ENCODE peak calls at places on chromosomes 13 and 19, in four cellular contexts. K is stimulated activated CD4-positive, alpha-beta T cell treated with anti-CD3 and anti-CD28 coated beads, Interleukin-1b, Interleukin-23, amount 100 ng/mL, for 48 hours; G is COR-L47; T is EH. R is an unnamed sample.
A peak's percentile ranks its signal among the peaks of the same experiment; 100 is the strongest.

GRCh38 chr13:44903596-44903995 is 85.7 kb downstream of the NUFIP1 start:
- DNase-seq in G (no peak), T (peak; percentile 95), K (no peak), R (no peak)

GRCh38 chr19:15195987-15196682 is 4.7 kb downstream of the NOTCH3 start:
- DNase-seq in T (no peak), G (peak; percentile 67), K (no peak), R (no peak)

GRCh38 chr19:38274734-38275133 is 10.4 kb downstream of the SPINT2 start:
- DNase-seq in G (no peak), T (no peak), K (no peak), R (no peak)

GRCh38 chr13:88586263-88586662 is 915.1 kb downstream of the SLITRK5 start:
- DNase-seq in T (no peak), K (no peak), G (no peak), R (no peak)

GRCh38 chr19:12937243-12938053 is 961 bp upstream of the CALR start:
- DNase-seq in K (no peak), T (no peak), G (peak; percentile 74), R (peak; percentile 75)

GRCh38 chr13:30968734-30969335 is 36.4 kb downstream of the TEX26 start:
- DNase-seq in K (no peak), G (no peak), T (peak; percentile 57), R (no peak)

GRCh38 chr19:43618921-43619261 is 538 bp downstream of the ZNF428 start:
- DNase-seq in T (no peak), G (peak; percentile 78), K (peak; percentile 64), R (peak; percentile 64)

GRCh38 chr13:45584816-45585215 is 30.7 kb downstream of the ERICH6B start:
- DNase-seq in K (no peak), T (peak; percentile 15), G (no peak), R (no peak)

GRCh38 chr13:75635621-75636338 is at the start of gene LMO7:
- DNase-seq in T (peak; percentile 84), K (peak; percentile 4), G (peak; percentile 47), R (peak; percentile 39)

GRCh38 chr19:17790059-17790780 is 4.7 kb upstream of the B3GNT3 start:
- DNase-seq in G (no peak), T (no peak), K (no peak), R (no peak)

GRCh38 chr19:45677351-45678230 is 9.6 kb downstream of the GIPR start:
- DNase-seq in T (peak; percentile 87), K (peak; percentile 93), G (no peak), R (peak; percentile 84)

GRCh38 chr13:43368003-43368402 is 344.6 kb downstream of the DNAJC15 start:
- DNase-seq in T (peak; percentile 51), G (no peak), K (no peak), R (no peak)

GRCh38 chr19:8208710-8209110 is 460 bp upstream of the CERS4 start:
- DNase-seq in T (no peak), G (no peak), K (no peak), R (no peak)

GRCh38 chr19:40813182-40813581 is 14.2 kb downstream of the EGLN2 start:
- DNase-seq in G (no peak), K (no peak), T (no peak), R (no peak)

GRCh38 chr19:32464279-32464678 is 58.7 kb downstream of the DPY19L3 start:
- DNase-seq in T (peak; percentile 21), K (no peak), G (peak; percentile 23), R (no peak)

GRCh38 chr19:53868892-53869804 is 1.5 kb downstream of the MYADM start:
- DNase-seq in K (peak; percentile 83), G (no peak), T (peak; percentile 96), R (peak; percentile 89)

GRCh38 chr13:74114202-74114601 is 20.0 kb downstream of the KLF12 start:
- DNase-seq in K (no peak), G (no peak), T (peak; percentile 70), R (no peak)

GRCh38 chr13:113001251-113002140 is 32.5 kb downstream of the MCF2L start:
- DNase-seq in K (no peak), T (peak; percentile 40), G (peak; percentile 94), R (no peak)